ENCODE peak calls at places on chromosome 7, in five cellular contexts. One of them, this sample, is unnamed. For H3K4me1, the result is how much of the 10 kb centered on the place peaks cover.

GRCh38 chr7:136205956-136206355 is 228.8 kb upstream of the MTPN start:
- DNase-seq in PC-3: no peak
- DNase-seq in SK-N-SH: no peak
- DNase-seq in hepatocyte: no peak
- DNase-seq in HCT116: no peak
- DNase-seq in this sample: no peak

GRCh38 chr7:142391191-142391992 is 133.5 kb upstream of the PRSS58 start:
- DNase-seq in PC-3: peak
- DNase-seq in SK-N-SH: no peak
- DNase-seq in hepatocyte: peak
- DNase-seq in HCT116: peak
- DNase-seq in this sample: peak

GRCh38 chr7:151428393-151429231 is 11.3 kb downstream of the CRYGN start:
- DNase-seq in PC-3: no peak
- DNase-seq in SK-N-SH: peak
- DNase-seq in hepatocyte: peak
- DNase-seq in HCT116: no peak
- DNase-seq in this sample: peak

GRCh38 chr7:66258409-66258808 is 53.3 kb downstream of the TPST1 start:
- DNase-seq in PC-3: no peak
- DNase-seq in SK-N-SH: no peak
- DNase-seq in hepatocyte: no peak
- DNase-seq in HCT116: no peak
- DNase-seq in this sample: peak

GRCh38 chr7:117127585-117128168 is 174.4 kb downstream of the ST7 start:
- DNase-seq in PC-3: peak
- DNase-seq in SK-N-SH: no peak
- DNase-seq in hepatocyte: peak
- DNase-seq in HCT116: peak
- DNase-seq in this sample: peak

GRCh38 chr7:158076656-158077055 is 511.0 kb downstream of the PTPRN2 start:
- DNase-seq in PC-3: no peak
- DNase-seq in SK-N-SH: peak
- DNase-seq in hepatocyte: no peak
- DNase-seq in HCT116: no peak
- DNase-seq in this sample: no peak

GRCh38 chr7:157495594-157495993 is 158.8 kb downstream of the DNAJB6 start:
- DNase-seq in PC-3: no peak
- DNase-seq in SK-N-SH: no peak
- DNase-seq in hepatocyte: no peak
- DNase-seq in HCT116: no peak
- DNase-seq in this sample: no peak

GRCh38 chr7:148395990-148396716 is 194.4 kb upstream of the C7orf33 start:
- DNase-seq in PC-3: no peak
- DNase-seq in SK-N-SH: peak
- DNase-seq in hepatocyte: no peak
- DNase-seq in HCT116: no peak
- DNase-seq in this sample: no peak

GRCh38 chr7:159105845-159106614 is 38.6 kb downstream of the VIPR2 start:
- DNase-seq in PC-3: peak
- DNase-seq in SK-N-SH: no peak
- DNase-seq in hepatocyte: no peak
- DNase-seq in HCT116: no peak
- DNase-seq in this sample: peak

GRCh38 chr7:95596183-95597135 is at the start of gene PDK4:
- DNase-seq in PC-3: peak
- DNase-seq in SK-N-SH: peak
- DNase-seq in hepatocyte: peak
- DNase-seq in HCT116: peak
- DNase-seq in this sample: peak

GRCh38 chr7:29987821-29988317 is 1.7 kb downstream of the SCRN1 start:
- DNase-seq in PC-3: peak
- DNase-seq in SK-N-SH: peak
- DNase-seq in hepatocyte: peak
- DNase-seq in HCT116: peak
- DNase-seq in this sample: peak

GRCh38 chr7:93890464-93891068 is at the start of gene TFPI2:
- DNase-seq in PC-3: peak
- DNase-seq in SK-N-SH: peak
- DNase-seq in hepatocyte: peak
- DNase-seq in HCT116: no peak
- DNase-seq in this sample: peak

GRCh38 chr7:50305697-50306300 is 1.3 kb downstream of the IKZF1 start:
- DNase-seq in PC-3: no peak
- DNase-seq in SK-N-SH: no peak
- DNase-seq in hepatocyte: no peak
- DNase-seq in HCT116: no peak
- DNase-seq in this sample: no peak
- H3K4me3 ChIP-seq in PC-3: no peak
- H3K4me3 ChIP-seq in SK-N-SH: no peak
- H3K4me3 ChIP-seq in hepatocyte: no peak
- H3K4me3 ChIP-seq in HCT116: no peak
- H3K4me3 ChIP-seq in this sample: no peak

GRCh38 chr7:1050254-1050906 is 6.0 kb downstream of the GPR146 start:
- DNase-seq in PC-3: no peak
- DNase-seq in SK-N-SH: no peak
- DNase-seq in hepatocyte: no peak
- DNase-seq in HCT116: no peak
- DNase-seq in this sample: no peak
- H3K4me1 ChIP-seq in PC-3: under half
- H3K4me1 ChIP-seq in SK-N-SH: under half
- H3K4me1 ChIP-seq in hepatocyte: under half
- H3K4me1 ChIP-seq in HCT116: under half
- H3K4me1 ChIP-seq in this sample: half or more

GRCh38 chr7:120856621-120857352 is 1.2 kb downstream of the TSPAN12 start:
- DNase-seq in PC-3: peak
- DNase-seq in SK-N-SH: peak
- DNase-seq in hepatocyte: peak
- DNase-seq in HCT116: peak
- DNase-seq in this sample: peak
- TF ChIP-seq EZH2phosphoT487 in PC-3: no peak
- TF ChIP-seq EZH2phosphoT487 in SK-N-SH: peak
- TF ChIP-seq EZH2phosphoT487 in hepatocyte: no peak
- TF ChIP-seq EZH2phosphoT487 in HCT116: no peak
- TF ChIP-seq EZH2phosphoT487 in this sample: peak

GRCh38 chr7:77538908-77539212 is 1.8 kb downstream of the PTPN12 start:
- DNase-seq in PC-3: no peak
- DNase-seq in SK-N-SH: no peak
- DNase-seq in hepatocyte: no peak
- DNase-seq in HCT116: no peak
- DNase-seq in this sample: no peak

GRCh38 chr7:77542399-77542798 is 5.3 kb downstream of the PTPN12 start:
- DNase-seq in PC-3: peak
- DNase-seq in SK-N-SH: no peak
- DNase-seq in hepatocyte: no peak
- DNase-seq in HCT116: no peak
- DNase-seq in this sample: no peak

GRCh38 chr7:77542895-77543294 is 5.8 kb downstream of the PTPN12 start:
- DNase-seq in PC-3: peak
- DNase-seq in SK-N-SH: no peak
- DNase-seq in hepatocyte: no peak
- DNase-seq in HCT116: no peak
- DNase-seq in this sample: no peak

GRCh38 chr7:77538186-77538907 is 1.3 kb downstream of the PTPN12 start:
- DNase-seq in PC-3: peak
- DNase-seq in SK-N-SH: peak
- DNase-seq in hepatocyte: peak
- DNase-seq in HCT116: peak
- DNase-seq in this sample: peak

DNA sequence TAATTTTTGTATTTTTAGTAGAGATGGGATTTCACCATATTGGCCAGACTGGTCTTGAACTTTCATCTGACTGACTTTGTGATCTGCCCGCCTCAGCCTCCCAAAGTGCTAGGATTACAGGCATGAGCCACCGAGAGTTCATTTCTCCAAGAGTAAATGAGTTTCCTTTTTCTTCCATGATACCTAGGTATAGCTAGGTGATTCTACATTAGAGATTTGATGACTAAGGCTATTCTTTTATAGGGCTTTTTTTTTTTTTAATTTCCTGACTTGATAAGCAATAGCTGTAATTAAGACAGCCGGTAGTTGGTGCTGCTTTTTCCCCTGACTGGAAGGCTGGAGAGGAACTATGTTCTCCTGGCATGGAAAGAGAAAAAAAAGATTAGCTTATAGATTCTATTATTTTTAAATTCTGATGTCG is 3.3 kb downstream of the PTPN12 start:
- DNase-seq in PC-3: no peak
- DNase-seq in SK-N-SH: no peak
- DNase-seq in hepatocyte: no peak
- DNase-seq in HCT116: no peak
- DNase-seq in this sample: no peak
- H3K4me3 ChIP-seq in PC-3: peak
- H3K4me3 ChIP-seq in SK-N-SH: no peak
- H3K4me3 ChIP-seq in hepatocyte: no peak
- H3K4me3 ChIP-seq in HCT116: no peak
- H3K4me3 ChIP-seq in this sample: no peak

GRCh38 chr7:99326408-99326782 is 697 bp downstream of the ARPC1A start:
- DNase-seq in PC-3: no peak
- DNase-seq in SK-N-SH: no peak
- DNase-seq in hepatocyte: no peak
- DNase-seq in HCT116: no peak
- DNase-seq in this sample: no peak
- H3K4me1 ChIP-seq in PC-3: under half
- H3K4me1 ChIP-seq in SK-N-SH: under half
- H3K4me1 ChIP-seq in hepatocyte: under half
- H3K4me1 ChIP-seq in HCT116: under half
- H3K4me1 ChIP-seq in this sample: under half

GRCh38 chr7:134509010-134509409 is 18.4 kb upstream of the AKR1B10 start:
- DNase-seq in PC-3: no peak
- DNase-seq in SK-N-SH: no peak
- DNase-seq in hepatocyte: no peak
- DNase-seq in HCT116: no peak
- DNase-seq in this sample: no peak
- TF ChIP-seq EZH2phosphoT487 in PC-3: no peak
- TF ChIP-seq EZH2phosphoT487 in SK-N-SH: no peak
- TF ChIP-seq EZH2phosphoT487 in hepatocyte: no peak
- TF ChIP-seq EZH2phosphoT487 in HCT116: no peak
- TF ChIP-seq EZH2phosphoT487 in this sample: no peak

GRCh38 chr7:19290066-19290465 is 144.8 kb upstream of the FERD3L start:
- DNase-seq in PC-3: no peak
- DNase-seq in SK-N-SH: no peak
- DNase-seq in hepatocyte: no peak
- DNase-seq in HCT116: no peak
- DNase-seq in this sample: no peak

GRCh38 chr7:19294629-19295028 is 149.4 kb upstream of the FERD3L start:
- DNase-seq in PC-3: peak
- DNase-seq in SK-N-SH: no peak
- DNase-seq in hepatocyte: peak
- DNase-seq in HCT116: no peak
- DNase-seq in this sample: no peak

GRCh38 chr7:19296617-19297016 is 151.4 kb upstream of the FERD3L start:
- DNase-seq in PC-3: no peak
- DNase-seq in SK-N-SH: no peak
- DNase-seq in hepatocyte: no peak
- DNase-seq in HCT116: no peak
- DNase-seq in this sample: no peak

DNA sequence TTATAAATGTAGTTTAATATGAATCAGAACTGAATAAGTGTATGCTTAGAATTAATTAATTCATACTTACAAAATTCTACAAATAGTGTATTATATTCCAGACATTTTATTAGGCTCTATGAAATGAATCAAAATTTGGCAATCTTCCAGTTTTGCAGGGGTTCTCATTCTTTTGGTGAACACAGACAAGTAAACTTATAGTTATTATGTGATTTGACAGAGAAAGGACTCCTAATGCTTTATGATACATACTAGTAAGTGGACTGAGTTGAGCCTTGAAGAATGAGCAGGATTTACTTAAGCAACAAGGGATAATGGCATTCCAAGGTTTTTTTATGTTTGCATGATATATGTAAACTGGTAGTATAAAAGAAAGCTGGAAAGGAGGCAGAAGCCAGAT is 145.7 kb upstream of the FERD3L start:
- DNase-seq in PC-3: peak
- DNase-seq in SK-N-SH: no peak
- DNase-seq in hepatocyte: no peak
- DNase-seq in HCT116: no peak
- DNase-seq in this sample: no peak
- H3K4me3 ChIP-seq in PC-3: no peak
- H3K4me3 ChIP-seq in SK-N-SH: no peak
- H3K4me3 ChIP-seq in hepatocyte: no peak
- H3K4me3 ChIP-seq in HCT116: no peak
- H3K4me3 ChIP-seq in this sample: no peak

GRCh38 chr7:104990983-104991382 is 23.0 kb upstream of the KMT2E start:
- DNase-seq in PC-3: no peak
- DNase-seq in SK-N-SH: no peak
- DNase-seq in hepatocyte: no peak
- DNase-seq in HCT116: no peak
- DNase-seq in this sample: no peak

GRCh38 chr7:104998040-104998752 is 15.8 kb upstream of the KMT2E start:
- DNase-seq in PC-3: no peak
- DNase-seq in SK-N-SH: no peak
- DNase-seq in hepatocyte: no peak
- DNase-seq in HCT116: no peak
- DNase-seq in this sample: no peak

DNA sequence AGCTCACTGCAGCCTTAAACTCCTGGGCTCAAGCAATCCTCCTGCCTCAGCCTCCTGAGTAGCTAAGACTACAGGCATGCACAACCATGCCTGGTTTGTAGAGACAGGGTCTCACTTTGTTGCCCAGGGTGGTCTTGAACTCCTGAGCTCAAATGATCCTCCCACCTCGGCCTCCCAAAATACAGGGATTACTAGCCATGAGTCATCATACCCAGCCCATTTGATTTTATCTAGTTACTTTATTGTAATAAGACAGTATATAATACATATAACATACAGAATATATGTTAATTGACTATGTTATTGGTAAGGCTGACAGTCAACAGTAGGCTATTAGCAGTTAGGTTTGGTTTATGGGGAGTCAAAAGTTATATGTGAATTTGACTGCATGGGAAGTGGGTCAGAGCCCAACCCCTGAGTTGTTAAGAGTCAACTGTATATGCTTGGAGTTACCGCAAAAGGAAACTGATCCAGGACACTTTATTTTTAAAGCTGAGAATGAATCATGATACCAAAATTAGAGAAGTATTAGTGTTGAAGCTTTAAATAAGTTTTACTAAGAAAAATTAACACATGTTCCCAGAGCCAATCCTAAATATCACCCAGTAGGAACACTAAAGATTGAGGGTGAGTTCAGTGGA is 20.7 kb upstream of the KMT2E start:
- DNase-seq in PC-3: no peak
- DNase-seq in SK-N-SH: no peak
- DNase-seq in hepatocyte: no peak
- DNase-seq in HCT116: no peak
- DNase-seq in this sample: no peak
- H3K4me1 ChIP-seq in PC-3: under half
- H3K4me1 ChIP-seq in SK-N-SH: under half
- H3K4me1 ChIP-seq in hepatocyte: under half
- H3K4me1 ChIP-seq in HCT116: under half
- H3K4me1 ChIP-seq in this sample: under half

This sample was measured in neural progenitor cell.